ENCODE peak calls at places on chromosomes 3 and 15, in four cellular contexts. Y is GM23338, Z is uterus, G is breast epithelium. O is an unnamed sample. For H3K27me3, the result is how much of the 10 kb centered on the place peaks cover.

GRCh38 chr15:52278636-52279367 is 16.8 kb downstream of the MYO5C start:
- DNase-seq in Y (no peak), Z (no peak), G (no peak), O (no peak)

GRCh38 chr3:158160958-158161357 is 51.1 kb downstream of the RSRC1 start:
- DNase-seq in Y (no peak), G (no peak), Z (no peak), O (no peak)

GRCh38 chr3:31254483-31254882 is 278.2 kb upstream of the STT3B start:
- DNase-seq in Z (no peak), Y (no peak), G (no peak), O (no peak)

GRCh38 chr3:122299872-122300460 is 25.1 kb upstream of the CSTA start:
- DNase-seq in Y (peak), Z (no peak), G (no peak), O (no peak)

GRCh38 chr15:45048784-45049631 is 26.0 kb downstream of the SORD start:
- DNase-seq in Z (no peak), Y (no peak), G (no peak), O (no peak)

GRCh38 chr3:56025316-56025715 is 443.0 kb downstream of the ERC2 start:
- DNase-seq in Z (no peak), G (no peak), Y (no peak), O (no peak)

GRCh38 chr3:36924748-36925521 is 19.9 kb downstream of the TRANK1 start:
- DNase-seq in G (no peak), Y (no peak), Z (no peak), O (no peak)

GRCh38 chr15:29612701-29613100 is 209.6 kb downstream of the TJP1 start:
- DNase-seq in G (no peak), Y (peak), Z (no peak), O (no peak)

GRCh38 chr3:42544492-42545283 is 37.1 kb downstream of the SEC22C start:
- DNase-seq in Y (no peak), G (peak), Z (no peak), O (peak)

GRCh38 chr3:194687638-194688206 is 2.0 kb downstream of the FAM43A start:
- DNase-seq in Z (peak), G (peak), Y (peak), O (peak)

GRCh38 chr3:171936231-171936841 is 93.2 kb downstream of the TMEM212 start:
- DNase-seq in Z (no peak), Y (no peak), G (no peak), O (no peak)

GRCh38 chr3:64244011-64244942 is 19.0 kb upstream of the PRICKLE2 start:
- DNase-seq in G (no peak), Z (no peak), Y (peak), O (no peak)

GRCh38 chr15:27797765-27798164 is 301.4 kb downstream of the OCA2 start:
- DNase-seq in Y (no peak), G (no peak), Z (no peak), O (no peak)

GRCh38 chr3:157239082-157239704 is 79.2 kb upstream of the CCNL1 start:
- DNase-seq in Y (peak), G (no peak), Z (peak), O (peak)

GRCh38 chr3:59573911-59574310 is 524.1 kb upstream of the CFAP20DC start:
- DNase-seq in Y (no peak), G (peak), Z (peak), O (peak)

GRCh38 chr3:115525726-115526125 is 97.6 kb upstream of the GAP43 start:
- DNase-seq in Y (no peak), G (no peak), Z (no peak), O (no peak)

GRCh38 chr15:86661580-86661979 is 581.9 kb downstream of the AGBL1 start:
- DNase-seq in Z (no peak), G (no peak), Y (no peak), O (no peak)

GRCh38 chr3:107430214-107431047 is 53.2 kb downstream of the CCDC54 start:
- DNase-seq in Y (peak), Z (peak), G (no peak), O (peak)

GRCh38 chr3:107431298-107432012 is 54.2 kb downstream of the CCDC54 start:
- DNase-seq in Z (peak), Y (peak), G (peak), O (peak)

GRCh38 chr3:107432013-107432515 is 54.8 kb downstream of the CCDC54 start:
- DNase-seq in Y (peak), Z (peak), G (no peak), O (peak)

GRCh38 chr3:107429330-107430181 is 52.3 kb downstream of the CCDC54 start:
- DNase-seq in Y (peak), G (peak), Z (peak), O (peak)

DNA sequence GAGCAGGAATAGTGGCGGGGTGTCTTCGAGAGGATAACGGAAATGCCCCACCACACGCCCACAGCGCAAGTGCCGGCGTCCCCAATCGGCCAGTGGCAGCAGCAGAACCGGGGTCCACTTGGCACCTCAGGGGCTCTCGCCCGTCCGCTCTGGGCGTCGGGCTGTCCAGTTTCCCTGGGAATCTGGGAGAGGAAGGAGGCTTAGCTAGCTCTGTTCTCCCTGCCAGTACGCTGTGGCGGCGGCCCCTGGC is 53.7 kb downstream of the CCDC54 start:
- DNase-seq in Y (peak), Z (no peak), G (peak), O (peak)
- H3K27me3 ChIP-seq in Y (under half), Z (under half), G (under half), O (under half)

DNA sequence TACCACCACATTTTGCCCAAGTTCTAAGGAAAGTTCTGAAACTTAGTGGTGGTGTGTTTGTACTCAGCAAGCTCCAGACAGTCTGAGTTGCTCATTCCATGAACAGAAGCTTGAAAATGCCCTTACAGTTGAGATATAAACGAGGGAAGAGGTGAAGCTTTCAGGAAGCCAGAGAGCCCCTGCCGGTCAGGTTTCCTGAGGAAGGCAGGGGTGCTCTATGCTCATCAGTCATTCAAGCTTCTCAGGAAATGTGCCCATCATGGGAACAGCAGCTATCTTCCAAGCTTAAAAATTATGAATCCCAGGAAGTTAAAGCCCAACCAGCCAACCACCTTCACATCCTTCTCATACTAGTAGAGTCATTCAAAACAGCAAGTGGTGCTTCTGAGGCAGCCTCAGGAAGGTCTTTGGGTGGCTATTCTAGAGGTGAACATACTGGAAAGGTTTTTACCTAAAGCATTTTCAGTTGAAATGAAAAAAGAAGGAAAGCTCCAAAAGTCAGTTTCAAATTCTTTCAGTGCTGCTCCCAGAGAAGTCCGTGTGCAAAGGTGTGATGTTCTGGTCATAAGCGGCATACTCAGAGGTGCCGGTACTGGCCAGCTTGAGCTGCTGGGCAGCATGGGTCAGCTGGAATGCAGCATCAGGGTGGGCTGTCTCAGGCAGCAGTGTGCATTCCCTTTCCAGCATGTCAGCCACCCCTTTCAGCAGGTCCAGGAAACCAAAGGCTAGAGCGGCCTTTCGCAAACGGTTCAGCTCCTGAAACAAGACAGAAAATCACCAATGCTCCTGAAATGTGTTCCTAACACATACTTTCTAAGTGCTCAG is 31.8 kb downstream of the INTS14 start:
- DNase-seq in Y (peak), G (no peak), Z (no peak), O (no peak)
- H3K27ac ChIP-seq in Y (peak), G (no peak), Z (no peak), O (no peak)

DNA sequence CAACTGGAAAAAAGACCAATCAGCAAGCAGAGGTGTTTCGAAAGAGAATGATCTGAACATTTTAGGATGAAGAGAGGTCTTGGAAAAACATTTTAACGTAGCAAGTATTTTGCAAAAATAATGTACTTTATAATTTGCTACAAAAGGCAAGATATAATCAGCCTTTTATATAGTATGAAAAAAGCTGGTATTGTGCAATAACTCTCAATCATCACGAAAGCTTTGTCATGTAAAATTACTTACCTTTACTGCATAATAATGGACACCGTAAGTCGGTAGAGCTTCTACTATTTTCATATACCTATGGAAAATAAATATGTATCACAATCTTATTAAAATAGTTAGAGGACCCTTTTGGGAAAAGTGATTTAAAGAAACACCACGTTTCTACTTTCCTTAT is 95.7 kb upstream of the LMOD3 start:
- DNase-seq in G (no peak), Y (no peak), Z (no peak), O (no peak)
- H3K27me3 ChIP-seq in G (under half), Y (under half), Z (under half), O (under half)

GRCh38 chr3:57892423-57892822 is 115.8 kb upstream of the FLNB start:
- DNase-seq in Y (no peak), G (no peak), Z (no peak), O (no peak)
- H3K27ac ChIP-seq in Y (no peak), G (peak), Z (peak), O (no peak)

DNA sequence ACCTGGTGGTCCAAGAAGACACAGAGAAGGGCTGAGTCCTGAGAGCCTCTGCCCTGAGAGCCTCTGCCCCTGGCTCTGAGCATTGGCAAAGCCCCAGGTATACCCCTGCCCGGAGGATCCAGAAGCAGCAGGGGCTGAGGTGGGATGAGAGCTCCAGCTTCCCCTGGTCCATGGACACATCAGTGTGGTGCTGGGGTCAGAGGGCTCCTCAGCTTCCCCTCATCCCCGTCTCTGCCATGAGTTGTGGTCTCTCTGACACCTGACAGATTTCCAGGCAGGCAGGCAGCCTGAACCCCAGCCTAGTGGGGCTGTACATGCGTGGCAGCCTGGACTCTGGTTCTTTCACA is 3.5 kb upstream of the KLF15 start:
- DNase-seq in Z (no peak), G (no peak), Y (no peak), O (no peak)
- H3K27me3 ChIP-seq in Z (under half), G (under half), Y (under half), O (under half)

DNA sequence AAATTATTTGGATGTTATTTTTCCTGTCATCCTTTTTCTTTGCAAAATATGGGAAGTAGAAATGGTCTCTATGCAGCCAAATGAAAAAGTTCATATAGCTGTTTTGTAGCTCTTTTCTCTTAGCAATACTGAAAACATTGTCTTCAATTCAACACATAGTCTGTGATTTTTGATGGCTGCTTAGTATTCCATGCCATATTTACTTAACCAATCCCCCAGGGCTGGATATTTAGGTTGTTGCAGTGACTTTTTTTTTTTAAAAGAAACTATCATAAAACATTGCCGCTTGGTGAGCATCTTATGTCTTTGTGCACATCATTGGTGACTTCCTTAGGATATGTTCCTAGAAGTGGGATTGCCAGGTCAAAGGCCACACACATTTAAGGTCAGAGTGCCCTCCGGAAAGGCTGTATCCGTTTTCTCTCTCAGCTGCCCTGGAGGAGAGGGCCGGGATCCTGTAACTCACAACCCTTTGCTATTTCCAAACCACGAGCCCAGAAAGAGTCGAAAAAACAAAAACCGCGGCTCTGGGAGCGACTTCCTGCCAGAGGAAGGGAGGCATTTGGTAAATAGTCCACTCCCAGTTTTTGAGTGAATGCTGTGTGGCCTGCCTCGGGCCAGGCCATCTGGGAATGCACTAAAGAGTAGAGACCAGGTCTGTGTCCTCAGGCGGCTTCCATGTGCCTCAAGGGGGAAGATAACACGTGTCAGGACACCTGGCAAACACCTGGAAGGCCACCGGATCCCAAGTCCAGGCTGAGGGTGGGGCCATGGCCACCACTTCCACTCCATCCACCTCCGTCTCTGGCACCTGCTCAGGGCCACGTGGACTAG is 41.9 kb downstream of the SMAD6 start:
- DNase-seq in G (no peak), Z (no peak), Y (peak), O (no peak)
- H3K27ac ChIP-seq in G (peak), Z (peak), Y (peak), O (peak)

DNA sequence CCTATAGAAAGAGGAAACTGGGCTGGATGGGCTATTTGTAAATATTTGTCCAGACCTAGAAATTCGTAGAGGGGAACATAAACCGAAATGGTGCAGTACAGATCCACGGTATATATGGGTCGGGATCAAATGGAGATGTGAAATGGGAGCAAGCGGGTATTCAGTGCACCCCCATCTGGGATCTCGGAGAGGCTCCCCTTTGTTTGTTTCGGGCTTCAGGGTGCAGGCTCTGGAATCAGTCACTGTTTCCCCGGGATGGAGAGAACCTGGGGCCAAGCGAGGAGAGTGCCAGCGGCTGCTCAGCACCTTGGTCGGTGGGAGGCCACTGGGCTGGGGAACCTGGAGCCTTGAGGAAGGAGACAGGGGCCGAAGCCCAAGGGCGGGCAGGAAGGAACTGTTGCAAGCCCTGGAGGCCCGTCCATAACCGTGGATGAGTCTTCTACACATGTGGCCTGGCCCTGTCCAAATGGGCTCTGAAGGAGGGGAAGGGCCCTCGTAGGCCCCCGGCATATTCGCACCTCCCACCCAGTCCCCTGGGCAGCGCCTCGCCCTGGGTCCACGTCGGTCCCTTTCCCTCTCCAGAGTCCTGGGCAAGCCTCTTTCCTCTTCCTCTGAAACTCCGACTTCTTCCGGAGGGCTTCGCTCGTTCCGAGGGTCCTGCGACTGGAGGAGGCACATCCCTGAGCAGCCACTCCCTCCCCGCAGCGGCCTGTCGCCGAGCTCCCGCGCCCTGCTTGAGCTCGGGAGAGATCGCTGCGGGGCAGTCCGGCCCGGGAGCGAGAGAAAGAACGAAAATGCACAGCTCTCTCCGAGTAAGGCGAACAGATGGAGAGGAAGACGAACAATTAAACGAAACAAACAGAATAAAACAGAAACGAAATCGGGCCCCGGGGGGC is 3.0 kb downstream of the ISL2 start:
- DNase-seq in G (no peak), Y (peak), Z (no peak), O (no peak)
- H3K27me3 ChIP-seq in G (half or more), Y (half or more), Z (half or more), O (half or more)

GRCh38 chr3:108085821-108086350 is 4.9 kb downstream of the CD47 start:
- DNase-seq in Z (no peak), Y (no peak), G (no peak), O (no peak)
- H3K27ac ChIP-seq in Z (no peak), Y (no peak), G (no peak), O (no peak)

GRCh38 chr15:24945711-24946110 is 9.1 kb upstream of the SNRPN start:
- DNase-seq in G (no peak), Y (no peak), Z (no peak), O (peak)
- H3K27me3 ChIP-seq in G (under half), Y (under half), Z (under half), O (under half)